ENCODE peak calls at places on chromosomes 13 and 19, in six cellular contexts. One of them, this sample, is unnamed.

GRCh38 chr19:19403373-19403901 is 2.0 kb upstream of the GATAD2A start:
- DNase-seq in neural progenitor cell: no peak
- DNase-seq in adrenal gland: peak; percentile 43
- DNase-seq in IMR-90: peak; percentile 44
- DNase-seq in left lung: no peak
- DNase-seq in fibroblast of lung: peak; percentile 60
- DNase-seq in this sample: peak; percentile 71

GRCh38 chr19:10079031-10079453 is 7.1 kb upstream of the SHFL start:
- DNase-seq in neural progenitor cell: no peak
- DNase-seq in adrenal gland: no peak
- DNase-seq in IMR-90: no peak
- DNase-seq in left lung: no peak
- DNase-seq in fibroblast of lung: no peak
- DNase-seq in this sample: no peak

GRCh38 chr19:751501-752341 is 809 bp downstream of the MISP start:
- DNase-seq in neural progenitor cell: no peak
- DNase-seq in adrenal gland: no peak
- DNase-seq in IMR-90: peak; percentile 87
- DNase-seq in left lung: no peak
- DNase-seq in fibroblast of lung: peak; percentile 82
- DNase-seq in this sample: no peak

GRCh38 chr19:38849746-38850230 is at the start of gene HNRNPL:
- DNase-seq in neural progenitor cell: no peak
- DNase-seq in adrenal gland: no peak
- DNase-seq in IMR-90: no peak
- DNase-seq in left lung: peak; percentile 98
- DNase-seq in fibroblast of lung: no peak
- DNase-seq in this sample: no peak

GRCh38 chr19:677601-678380 is 1.6 kb downstream of the FSTL3 start:
- DNase-seq in neural progenitor cell: no peak
- DNase-seq in adrenal gland: peak; percentile 58
- DNase-seq in IMR-90: no peak
- DNase-seq in left lung: no peak
- DNase-seq in fibroblast of lung: peak; percentile 65
- DNase-seq in this sample: no peak

GRCh38 chr13:45737571-45738002 is 35.5 kb downstream of the CBY2 start:
- DNase-seq in neural progenitor cell: no peak
- DNase-seq in adrenal gland: no peak
- DNase-seq in IMR-90: no peak
- DNase-seq in left lung: no peak
- DNase-seq in fibroblast of lung: no peak
- DNase-seq in this sample: no peak

GRCh38 chr19:16386619-16387240 is 62.1 kb downstream of the KLF2 start:
- DNase-seq in neural progenitor cell: peak; percentile 61
- DNase-seq in adrenal gland: no peak
- DNase-seq in IMR-90: peak; percentile 69
- DNase-seq in left lung: no peak
- DNase-seq in fibroblast of lung: peak; percentile 40
- DNase-seq in this sample: no peak

GRCh38 chr13:42001580-42001979 is 40.7 kb upstream of the VWA8 start:
- DNase-seq in neural progenitor cell: peak; percentile 3
- DNase-seq in adrenal gland: peak; percentile 29
- DNase-seq in IMR-90: peak; percentile 93
- DNase-seq in left lung: no peak
- DNase-seq in fibroblast of lung: peak; percentile 96
- DNase-seq in this sample: no peak

GRCh38 chr19:55563261-55563690 is 17.4 kb downstream of the ZNF579 start:
- DNase-seq in neural progenitor cell: no peak
- DNase-seq in adrenal gland: no peak
- DNase-seq in IMR-90: no peak
- DNase-seq in left lung: no peak
- DNase-seq in fibroblast of lung: peak; percentile 24
- DNase-seq in this sample: no peak

GRCh38 chr13:85430216-85430615 is 369.0 kb downstream of the SLITRK6 start:
- DNase-seq in neural progenitor cell: no peak
- DNase-seq in adrenal gland: no peak
- DNase-seq in IMR-90: no peak
- DNase-seq in left lung: no peak
- DNase-seq in fibroblast of lung: no peak
- DNase-seq in this sample: no peak

GRCh38 chr13:48110132-48110868 is 15.4 kb upstream of the MED4 start:
- DNase-seq in neural progenitor cell: no peak
- DNase-seq in adrenal gland: no peak
- DNase-seq in IMR-90: no peak
- DNase-seq in left lung: no peak
- DNase-seq in fibroblast of lung: peak; percentile 53
- DNase-seq in this sample: no peak

GRCh38 chr19:42563352-42564210 is 31.1 kb downstream of the CEACAM8 start:
- DNase-seq in neural progenitor cell: peak; percentile 71
- DNase-seq in adrenal gland: peak; percentile 64
- DNase-seq in IMR-90: peak; percentile 39
- DNase-seq in left lung: no peak
- DNase-seq in fibroblast of lung: peak; percentile 39
- DNase-seq in this sample: no peak

GRCh38 chr19:13953021-13953531 is 767 bp downstream of the DCAF15 start:
- DNase-seq in neural progenitor cell: peak; percentile 63
- DNase-seq in adrenal gland: no peak
- DNase-seq in IMR-90: peak; percentile 39
- DNase-seq in left lung: no peak
- DNase-seq in fibroblast of lung: peak; percentile 52
- DNase-seq in this sample: no peak

GRCh38 chr19:47380559-47380958 is 31.4 kb downstream of the DHX34 start:
- DNase-seq in neural progenitor cell: no peak
- DNase-seq in adrenal gland: no peak
- DNase-seq in IMR-90: no peak
- DNase-seq in left lung: no peak
- DNase-seq in fibroblast of lung: no peak
- DNase-seq in this sample: no peak

GRCh38 chr19:11045536-11045935 is 43.7 kb upstream of the LDLR start:
- DNase-seq in neural progenitor cell: no peak
- DNase-seq in adrenal gland: no peak
- DNase-seq in IMR-90: no peak
- DNase-seq in left lung: no peak
- DNase-seq in fibroblast of lung: no peak
- DNase-seq in this sample: no peak

GRCh38 chr13:27621116-27621365 is 651 bp upstream of the POLR1D start:
- DNase-seq in neural progenitor cell: no peak
- DNase-seq in adrenal gland: no peak
- DNase-seq in IMR-90: no peak
- DNase-seq in left lung: no peak
- DNase-seq in fibroblast of lung: no peak
- DNase-seq in this sample: no peak

GRCh38 chr13:113518080-113518803 is 27.7 kb upstream of the DCUN1D2 start:
- DNase-seq in neural progenitor cell: no peak
- DNase-seq in adrenal gland: no peak
- DNase-seq in IMR-90: no peak
- DNase-seq in left lung: no peak
- DNase-seq in fibroblast of lung: no peak
- DNase-seq in this sample: no peak

GRCh38 chr19:53088091-53088490 is 15.1 kb downstream of the ZNF160 start:
- DNase-seq in neural progenitor cell: no peak
- DNase-seq in adrenal gland: no peak
- DNase-seq in IMR-90: peak; percentile 22
- DNase-seq in left lung: no peak
- DNase-seq in fibroblast of lung: no peak
- DNase-seq in this sample: no peak

GRCh38 chr13:70353096-70353495 is 244.8 kb upstream of the KLHL1 start:
- DNase-seq in neural progenitor cell: peak; percentile 26
- DNase-seq in adrenal gland: no peak
- DNase-seq in IMR-90: no peak
- DNase-seq in left lung: no peak
- DNase-seq in fibroblast of lung: no peak
- DNase-seq in this sample: no peak

GRCh38 chr19:37412700-37413099 is 41.8 kb downstream of the ZNF527 start:
- DNase-seq in neural progenitor cell: no peak
- DNase-seq in adrenal gland: no peak
- DNase-seq in IMR-90: no peak
- DNase-seq in left lung: no peak
- DNase-seq in fibroblast of lung: no peak
- DNase-seq in this sample: no peak

GRCh38 chr19:43606569-43607229 is 5.2 kb upstream of the SRRM5 start:
- DNase-seq in neural progenitor cell: no peak
- DNase-seq in adrenal gland: no peak
- DNase-seq in IMR-90: no peak
- DNase-seq in left lung: no peak
- DNase-seq in fibroblast of lung: no peak
- DNase-seq in this sample: no peak

GRCh38 chr13:95536629-95537241 is 15.8 kb upstream of the CLDN10 start:
- DNase-seq in neural progenitor cell: no peak
- DNase-seq in adrenal gland: no peak
- DNase-seq in IMR-90: peak; percentile 39
- DNase-seq in left lung: no peak
- DNase-seq in fibroblast of lung: no peak
- DNase-seq in this sample: no peak

GRCh38 chr19:50300814-50301606 is 28.2 kb downstream of the KCNC3 start:
- DNase-seq in neural progenitor cell: no peak
- DNase-seq in adrenal gland: no peak
- DNase-seq in IMR-90: peak; percentile 79
- DNase-seq in left lung: no peak
- DNase-seq in fibroblast of lung: peak; percentile 80
- DNase-seq in this sample: no peak

GRCh38 chr19:54388001-54388802 is 23.5 kb upstream of the LAIR1 start:
- DNase-seq in neural progenitor cell: no peak
- DNase-seq in adrenal gland: no peak
- DNase-seq in IMR-90: no peak
- DNase-seq in left lung: peak; percentile 81
- DNase-seq in fibroblast of lung: no peak
- DNase-seq in this sample: no peak

GRCh38 chr19:48127561-48127960 is 16.9 kb upstream of the PLA2G4C start:
- DNase-seq in neural progenitor cell: no peak
- DNase-seq in adrenal gland: no peak
- DNase-seq in IMR-90: no peak
- DNase-seq in left lung: no peak
- DNase-seq in fibroblast of lung: no peak
- DNase-seq in this sample: no peak

GRCh38 chr19:5809053-5809452 is 4.2 kb downstream of the NRTN start:
- DNase-seq in neural progenitor cell: no peak
- DNase-seq in adrenal gland: no peak
- DNase-seq in IMR-90: no peak
- DNase-seq in left lung: no peak
- DNase-seq in fibroblast of lung: no peak
- DNase-seq in this sample: no peak

GRCh38 chr19:5806905-5807304 is 2.0 kb downstream of the NRTN start:
- DNase-seq in neural progenitor cell: no peak
- DNase-seq in adrenal gland: no peak
- DNase-seq in IMR-90: no peak
- DNase-seq in left lung: no peak
- DNase-seq in fibroblast of lung: no peak
- DNase-seq in this sample: no peak

GRCh38 chr19:5808120-5808816 is 3.4 kb downstream of the NRTN start:
- DNase-seq in neural progenitor cell: no peak
- DNase-seq in adrenal gland: no peak
- DNase-seq in IMR-90: no peak
- DNase-seq in left lung: no peak
- DNase-seq in fibroblast of lung: no peak
- DNase-seq in this sample: no peak

GRCh38 chr19:5811117-5811516 is 6.2 kb downstream of the NRTN start:
- DNase-seq in neural progenitor cell: no peak
- DNase-seq in adrenal gland: no peak
- DNase-seq in IMR-90: no peak
- DNase-seq in left lung: no peak
- DNase-seq in fibroblast of lung: no peak
- DNase-seq in this sample: no peak

GRCh38 chr19:5809469-5809868 is 4.6 kb downstream of the NRTN start:
- DNase-seq in neural progenitor cell: no peak
- DNase-seq in adrenal gland: no peak
- DNase-seq in IMR-90: no peak
- DNase-seq in left lung: no peak
- DNase-seq in fibroblast of lung: no peak
- DNase-seq in this sample: no peak
- H3K27ac ChIP-seq in neural progenitor cell: no peak overlapping the region
- H3K27ac ChIP-seq in adrenal gland: no peak overlapping the region
- H3K27ac ChIP-seq in IMR-90: no peak overlapping the region
- H3K27ac ChIP-seq in left lung: no peak overlapping the region
- H3K27ac ChIP-seq in fibroblast of lung: no peak overlapping the region
- H3K27ac ChIP-seq in this sample: no peak overlapping the region

GRCh38 chr13:104510422-104510821 is 1444.2 kb upstream of the SLC10A2 start:
- DNase-seq in neural progenitor cell: no peak
- DNase-seq in adrenal gland: no peak
- DNase-seq in IMR-90: no peak
- DNase-seq in left lung: no peak
- DNase-seq in fibroblast of lung: no peak
- DNase-seq in this sample: no peak
- TF ChIP-seq CTCF in neural progenitor cell: no peak
- TF ChIP-seq CTCF in adrenal gland: no peak
- TF ChIP-seq CTCF in IMR-90: no peak
- TF ChIP-seq CTCF in left lung: no peak
- TF ChIP-seq CTCF in fibroblast of lung: no peak
- TF ChIP-seq CTCF in this sample: no peak

GRCh38 chr13:51823351-51823750 is 19.4 kb upstream of the DHRS12 start:
- DNase-seq in neural progenitor cell: no peak
- DNase-seq in adrenal gland: no peak
- DNase-seq in IMR-90: no peak
- DNase-seq in left lung: no peak
- DNase-seq in fibroblast of lung: peak; percentile 27
- DNase-seq in this sample: no peak

GRCh38 chr13:51825681-51826254 is 19.2 kb downstream of the TMEM272 start:
- DNase-seq in neural progenitor cell: no peak
- DNase-seq in adrenal gland: no peak
- DNase-seq in IMR-90: no peak
- DNase-seq in left lung: no peak
- DNase-seq in fibroblast of lung: no peak
- DNase-seq in this sample: no peak

GRCh38 chr13:51822106-51822840 is 18.3 kb upstream of the DHRS12 start:
- DNase-seq in neural progenitor cell: no peak
- DNase-seq in adrenal gland: no peak
- DNase-seq in IMR-90: no peak
- DNase-seq in left lung: no peak
- DNase-seq in fibroblast of lung: no peak
- DNase-seq in this sample: no peak

GRCh38 chr13:51825165-51825592 is 19.8 kb downstream of the TMEM272 start:
- DNase-seq in neural progenitor cell: no peak
- DNase-seq in adrenal gland: no peak
- DNase-seq in IMR-90: no peak
- DNase-seq in left lung: no peak
- DNase-seq in fibroblast of lung: peak; percentile 69
- DNase-seq in this sample: no peak

GRCh38 chr13:51823861-51824260 is 19.9 kb upstream of the DHRS12 start:
- DNase-seq in neural progenitor cell: no peak
- DNase-seq in adrenal gland: no peak
- DNase-seq in IMR-90: no peak
- DNase-seq in left lung: no peak
- DNase-seq in fibroblast of lung: no peak
- DNase-seq in this sample: no peak
- H3K4me1 ChIP-seq in neural progenitor cell: no peaks in the 10 kb centered on the region
- H3K4me1 ChIP-seq in adrenal gland: no peaks in the 10 kb centered on the region
- H3K4me1 ChIP-seq in IMR-90: no peaks in the 10 kb centered on the region
- H3K4me1 ChIP-seq in left lung: peaks cover 2% of the 10 kb centered on the region
- H3K4me1 ChIP-seq in fibroblast of lung: no peaks in the 10 kb centered on the region
- H3K4me1 ChIP-seq in this sample: no peaks in the 10 kb centered on the region

GRCh38 chr13:81778350-81778749 is 1437.4 kb upstream of the SPRY2 start:
- DNase-seq in neural progenitor cell: no peak
- DNase-seq in adrenal gland: no peak
- DNase-seq in IMR-90: no peak
- DNase-seq in left lung: no peak
- DNase-seq in fibroblast of lung: no peak
- DNase-seq in this sample: no peak

GRCh38 chr13:81781471-81781870 is 1440.5 kb upstream of the SPRY2 start:
- DNase-seq in neural progenitor cell: no peak
- DNase-seq in adrenal gland: no peak
- DNase-seq in IMR-90: no peak
- DNase-seq in left lung: no peak
- DNase-seq in fibroblast of lung: no peak
- DNase-seq in this sample: no peak

GRCh38 chr13:81779896-81780295 is 1439.0 kb upstream of the SPRY2 start:
- DNase-seq in neural progenitor cell: no peak
- DNase-seq in adrenal gland: no peak
- DNase-seq in IMR-90: no peak
- DNase-seq in left lung: no peak
- DNase-seq in fibroblast of lung: peak; percentile 0
- DNase-seq in this sample: no peak
- H3K27ac ChIP-seq in neural progenitor cell: no peak overlapping the region
- H3K27ac ChIP-seq in adrenal gland: no peak overlapping the region
- H3K27ac ChIP-seq in IMR-90: no peak overlapping the region
- H3K27ac ChIP-seq in left lung: no peak overlapping the region
- H3K27ac ChIP-seq in fibroblast of lung: no peak overlapping the region
- H3K27ac ChIP-seq in this sample: no peak overlapping the region